ENCODE peak calls at places on chromosomes 12 and 14, in nine cellular contexts. C is renal cortical epithelial cell, T is T-cell, R is G401, E is T-helper 1 cell, W is A549, S is endothelial cell, N is mucosa of descending colon, P is psoas muscle. H is an unnamed sample.

GRCh38 chr14:96802963-96803362 is 5.8 kb downstream of the VRK1 start:
- DNase-seq in E (no peak), S (no peak), R (no peak), N (no peak), P (no peak), T (no peak), W (no peak), C (no peak), H (no peak)

GRCh38 chr14:53571990-53572389 is 384.6 kb downstream of the BMP4 start:
- DNase-seq in N (no peak), W (no peak), P (no peak), S (no peak), E (no peak), C (no peak), T (no peak), R (no peak), H (no peak)

GRCh38 chr12:75724913-75725312 is 213.5 kb upstream of the KRR1 start:
- DNase-seq in R (peak), W (peak), P (no peak), C (peak), S (no peak), E (no peak), T (no peak), N (no peak), H (no peak)

GRCh38 chr12:112945515-112945914 is 7.2 kb downstream of the OAS3 start:
- DNase-seq in C (no peak), S (no peak), R (no peak), T (no peak), E (no peak), N (no peak), P (no peak), W (no peak), H (no peak)

GRCh38 chr14:85273099-85273677 is 256.8 kb upstream of the FLRT2 start:
- DNase-seq in T (no peak), C (no peak), E (no peak), R (no peak), W (no peak), N (no peak), S (no peak), P (no peak), H (no peak)

GRCh38 chr12:33427071-33427470 is 12.5 kb downstream of the SYT10 start:
- DNase-seq in N (no peak), R (no peak), T (no peak), W (no peak), E (no peak), C (peak), P (no peak), S (no peak), H (peak)

GRCh38 chr14:59190372-59190771 is 1.9 kb downstream of the DAAM1 start:
- DNase-seq in W (peak), T (no peak), E (no peak), C (peak), R (peak), P (no peak), N (no peak), S (no peak), H (no peak)

GRCh38 chr14:23570806-23571483 is 3.4 kb upstream of the AP1G2 start:
- DNase-seq in N (no peak), T (no peak), S (no peak), E (no peak), R (no peak), P (no peak), W (no peak), C (no peak), H (no peak)

GRCh38 chr14:75610839-75611238 is 32.4 kb downstream of the FLVCR2 start:
- DNase-seq in N (no peak), R (no peak), T (no peak), E (no peak), W (no peak), S (no peak), P (no peak), C (peak), H (no peak)

GRCh38 chr12:108629156-108629555 is 4.5 kb downstream of the SELPLG start:
- DNase-seq in E (no peak), N (no peak), P (no peak), C (no peak), W (no peak), T (no peak), S (no peak), R (no peak), H (no peak)

GRCh38 chr14:21039059-21039422 is 3.1 kb upstream of the RNASE7 start:
- DNase-seq in W (no peak), N (peak), R (peak), T (no peak), P (peak), C (no peak), E (no peak), S (peak), H (peak)

GRCh38 chr12:72271741-72272661 is at the start of gene TRHDE:
- DNase-seq in C (no peak), W (no peak), N (no peak), R (peak), P (no peak), T (no peak), E (no peak), S (peak), H (no peak)

GRCh38 chr12:4518106-4518728 is 20.5 kb upstream of the RAD51AP1 start:
- DNase-seq in P (no peak), E (no peak), W (no peak), T (no peak), S (no peak), R (no peak), C (peak), N (no peak), H (peak)

GRCh38 chr14:51529731-51530130 is 122.0 kb upstream of the FRMD6 start:
- DNase-seq in C (peak), P (no peak), T (no peak), R (no peak), S (no peak), W (no peak), N (no peak), E (no peak), H (no peak)

GRCh38 chr14:99736600-99737371 is 52.7 kb downstream of the CYP46A1 start:
- DNase-seq in R (peak), P (no peak), E (no peak), C (no peak), T (no peak), S (no peak), W (no peak), N (no peak), H (no peak)

GRCh38 chr12:123267991-123268843 is 3.4 kb downstream of the CDK2AP1 start:
- DNase-seq in E (no peak), P (peak), R (peak), N (no peak), C (no peak), S (peak), W (no peak), T (no peak), H (no peak)

GRCh38 chr14:104342435-104343293 is 204.3 kb downstream of the KIF26A start:
- DNase-seq in C (no peak), T (no peak), R (no peak), W (no peak), S (no peak), E (no peak), P (no peak), N (peak), H (no peak)

GRCh38 chr14:68181395-68182326 is 362.1 kb downstream of the RAD51B start:
- DNase-seq in N (no peak), S (no peak), C (peak), P (no peak), R (no peak), E (no peak), T (no peak), W (no peak), H (peak)

GRCh38 chr12:106074706-106075392 is 63.9 kb downstream of the NUAK1 start:
- DNase-seq in E (no peak), C (peak), N (no peak), R (no peak), W (no peak), S (no peak), T (no peak), P (no peak), H (no peak)